ENCODE peak calls at places on chromosomes 7 and 10, in seven cellular contexts. Q is BJ, F is SW 1271, D is left kidney, I is choroid plexus epithelial cell, Y is progenitor cell of endocrine pancreas, R is NCI-H460. G is an unnamed sample.

GRCh38 chr7:121505021-121505420 is 108.9 kb upstream of the FAM3C start:
- DNase-seq in I (peak), Y (no peak), R (no peak), D (no peak), Q (peak), F (peak), G (no peak)

GRCh38 chr10:101014966-101015581 is 15.5 kb downstream of the LZTS2 start:
- DNase-seq in F (no peak), Y (no peak), I (peak), R (no peak), Q (peak), D (no peak), G (no peak)

GRCh38 chr7:112575864-112576263 is 95.1 kb downstream of the LSMEM1 start:
- DNase-seq in Y (no peak), F (no peak), Q (no peak), D (no peak), R (no peak), I (no peak), G (no peak)

GRCh38 chr7:12951397-12951801 is 264.0 kb downstream of the ARL4A start:
- DNase-seq in Y (no peak), R (peak), F (peak), Q (peak), D (no peak), I (peak), G (peak)

GRCh38 chr7:33130184-33130583 is 820 bp downstream of the BBS9 start:
- DNase-seq in R (no peak), F (no peak), Q (no peak), I (peak), Y (no peak), D (peak), G (no peak)

GRCh38 chr10:125144693-125145623 is 15.4 kb downstream of the CTBP2 start:
- DNase-seq in D (peak), R (no peak), Y (no peak), Q (no peak), F (peak), I (peak), G (no peak)

GRCh38 chr7:132004528-132004927 is 448.1 kb upstream of the PODXL start:
- DNase-seq in R (no peak), D (peak), Q (no peak), Y (no peak), I (peak), F (no peak), G (no peak)

GRCh38 chr10:69674786-69675185 is 44.7 kb downstream of the FAM241B start:
- DNase-seq in D (no peak), R (no peak), Y (no peak), F (no peak), I (no peak), Q (no peak), G (no peak)

GRCh38 chr10:132277311-132277741 is 30.4 kb downstream of the STK32C start:
- DNase-seq in I (no peak), F (no peak), Q (no peak), R (no peak), Y (no peak), D (no peak), G (no peak)

GRCh38 chr10:119677126-119677525 is 25.9 kb downstream of the BAG3 start:
- DNase-seq in R (no peak), Q (peak), I (no peak), Y (no peak), D (no peak), F (no peak), G (no peak)

GRCh38 chr7:155753446-155753965 is 58.8 kb downstream of the SHH start:
- DNase-seq in D (no peak), Y (no peak), Q (no peak), F (no peak), I (no peak), R (no peak), G (no peak)

GRCh38 chr10:75395955-75396860 is 5.4 kb downstream of the ZNF503 start:
- DNase-seq in R (no peak), I (no peak), Y (peak), Q (no peak), D (peak), F (no peak), G (no peak)

GRCh38 chr10:110268442-110268841 is 36.3 kb downstream of the SMNDC1 start:
- DNase-seq in F (no peak), I (no peak), R (no peak), D (no peak), Y (no peak), Q (no peak), G (no peak)

GRCh38 chr7:98051118-98051744 is 55.4 kb upstream of the LMTK2 start:
- DNase-seq in D (peak), I (no peak), F (no peak), Y (peak), R (no peak), Q (no peak), G (no peak)

GRCh38 chr7:112648781-112649180 is 141.4 kb downstream of the TMEM168 start:
- DNase-seq in Y (no peak), Q (no peak), D (no peak), R (no peak), I (no peak), F (no peak), G (no peak)

GRCh38 chr7:135247746-135248471 is 14.3 kb downstream of the STRA8 start:
- DNase-seq in R (no peak), Q (no peak), F (no peak), I (no peak), D (no peak), Y (no peak), G (no peak)

GRCh38 chr10:21995557-21995956 is 8.0 kb downstream of the DNAJC1 start:
- DNase-seq in F (no peak), Y (no peak), I (peak), Q (no peak), D (no peak), R (no peak), G (no peak)

GRCh38 chr7:158494162-158494586 is 93.4 kb downstream of the PTPRN2 start:
- DNase-seq in D (peak), I (no peak), Y (no peak), R (peak), Q (no peak), F (no peak), G (no peak)

GRCh38 chr10:129057856-129058663 is 409.0 kb upstream of the MGMT start:
- DNase-seq in I (no peak), Q (no peak), Y (no peak), F (no peak), D (no peak), R (no peak), G (no peak)

GRCh38 chr7:151454306-151454705 is 14.4 kb upstream of the CRYGN start:
- DNase-seq in R (no peak), F (no peak), I (no peak), Q (no peak), Y (no peak), D (peak), G (no peak)

GRCh38 chr7:13832346-13832745 is 157.1 kb downstream of the ETV1 start:
- DNase-seq in R (no peak), Q (no peak), Y (no peak), I (peak), D (no peak), F (no peak), G (no peak)

GRCh38 chr7:23268746-23269145 is 22.2 kb downstream of the GPNMB start:
- DNase-seq in Y (no peak), F (no peak), D (no peak), Q (no peak), R (no peak), I (no peak), G (no peak)

GRCh38 chr10:102802920-102803534 is 34.2 kb downstream of the CYP17A1 start:
- DNase-seq in Q (peak), Y (no peak), F (no peak), R (no peak), D (no peak), I (peak), G (peak)

GRCh38 chr7:15851201-15851600 is 164.7 kb upstream of the MEOX2 start:
- DNase-seq in Q (no peak), I (no peak), R (no peak), Y (no peak), F (no peak), D (no peak), G (no peak)

GRCh38 chr10:62632071-62632809 is 172.3 kb upstream of the ADO start:
- DNase-seq in R (no peak), D (peak), I (no peak), Q (no peak), Y (no peak), F (no peak), G (no peak)

GRCh38 chr7:48274662-48275061 is 103.4 kb downstream of the ABCA13 start:
- DNase-seq in I (peak), F (peak), D (no peak), Q (no peak), Y (no peak), R (no peak), G (no peak)

GRCh38 chr10:44244745-44245600 is 139.9 kb downstream of the CXCL12 start:
- DNase-seq in R (no peak), Y (no peak), F (no peak), D (no peak), I (no peak), Q (no peak), G (no peak)

GRCh38 chr10:1498746-1499343 is 238.5 kb downstream of the ADARB2 start:
- DNase-seq in F (no peak), D (no peak), R (peak), Q (no peak), Y (no peak), I (no peak), G (no peak)

GRCh38 chr10:50932113-50932512 is 46.7 kb upstream of the A1CF start:
- DNase-seq in I (no peak), R (no peak), D (no peak), F (no peak), Q (no peak), Y (no peak), G (no peak)

GRCh38 chr10:114684085-114684821 is 26.2 kb upstream of the ABLIM1 start:
- DNase-seq in R (no peak), F (no peak), D (no peak), Q (peak), I (no peak), Y (no peak), G (no peak)

GRCh38 chr7:46179211-46179610 is 258.1 kb upstream of the IGFBP3 start:
- DNase-seq in Y (no peak), F (no peak), Q (no peak), I (no peak), R (no peak), D (no peak), G (no peak)

GRCh38 chr7:107614425-107614824 is 34.4 kb downstream of the BCAP29 start:
- DNase-seq in D (no peak), F (no peak), Y (no peak), R (no peak), Q (peak), I (peak), G (no peak)

GRCh38 chr10:103265712-103266329 is 11.1 kb upstream of the INA start:
- DNase-seq in Q (no peak), D (peak), I (peak), Y (peak), R (peak), F (no peak), G (peak)

GRCh38 chr7:122546496-122546895 is 152.4 kb downstream of the RNF133 start:
- DNase-seq in D (no peak), I (peak), R (no peak), F (no peak), Q (no peak), Y (no peak), G (no peak)

GRCh38 chr10:102347236-102347828 is 48.2 kb upstream of the NFKB2 start:
- DNase-seq in F (peak), R (peak), D (peak), Y (peak), I (peak), Q (no peak), G (peak)

GRCh38 chr7:38186593-38187314 is 8.7 kb downstream of the STARD3NL start:
- DNase-seq in I (peak), Y (no peak), R (no peak), D (no peak), Q (no peak), F (peak), G (no peak)

GRCh38 chr10:120998251-120998650 is 147.1 kb downstream of the WDR11 start:
- DNase-seq in Q (no peak), R (no peak), I (no peak), F (no peak), Y (no peak), D (peak), G (no peak)

GRCh38 chr7:37357277-37357996 is 91.2 kb downstream of the ELMO1 start:
- DNase-seq in R (no peak), D (no peak), F (no peak), Q (no peak), Y (no peak), I (no peak), G (no peak)

GRCh38 chr10:24603333-24603732 is 120.4 kb downstream of the ARHGAP21 start:
- DNase-seq in F (peak), R (no peak), Q (no peak), I (peak), Y (no peak), D (no peak), G (no peak)

G was measured in pulmonary artery endothelial cell.